ENCODE peak calls at places on chromosomes 11 and 22, in six cellular contexts. B, X, C, U, Z and D are unnamed samples. For H3K27me3, the result is how much of the 10 kb centered on the place peaks cover.

GRCh38 chr11:109033627-109034340 is 368.9 kb downstream of the DDX10 start:
- DNase-seq in C (no peak), B (no peak), X (peak), Z (no peak), U (no peak), D (no peak)

GRCh38 chr22:43967069-43967468 is 11.8 kb downstream of the SAMM50 start:
- DNase-seq in C (no peak), B (no peak), Z (no peak), X (no peak), U (no peak), D (no peak)

GRCh38 chr22:20572132-20572802 is 64.9 kb downstream of the MED15 start:
- DNase-seq in X (no peak), Z (no peak), U (no peak), C (peak), B (no peak), D (no peak)

GRCh38 chr22:39543095-39543494 is 10.5 kb upstream of the RPS19BP1 start:
- DNase-seq in X (no peak), B (no peak), Z (no peak), C (no peak), U (no peak), D (no peak)

GRCh38 chr11:125871391-125872137 is 15.9 kb upstream of the HYLS1 start:
- DNase-seq in U (peak), X (no peak), C (no peak), Z (no peak), B (no peak), D (no peak)

GRCh38 chr11:112058103-112058502 is 15.7 kb downstream of the PIH1D2 start:
- DNase-seq in C (no peak), Z (no peak), B (no peak), U (no peak), X (no peak), D (no peak)

GRCh38 chr11:29801561-29801960 is 215.3 kb downstream of the KCNA4 start:
- DNase-seq in B (no peak), Z (no peak), U (no peak), C (no peak), X (no peak), D (no peak)

GRCh38 chr22:46737105-46737975 is 712 bp downstream of the CERK start:
- DNase-seq in X (no peak), C (peak), Z (no peak), B (peak), U (no peak), D (no peak)

GRCh38 chr11:132347156-132348090 is 977.0 kb downstream of the NTM start:
- DNase-seq in C (no peak), X (no peak), B (no peak), Z (no peak), U (no peak), D (no peak)

GRCh38 chr22:17964153-17964552 is 60.2 kb downstream of the MICAL3 start:
- DNase-seq in C (peak), X (no peak), B (no peak), Z (no peak), U (no peak), D (no peak)

GRCh38 chr11:69141742-69142141 is 14.0 kb upstream of the SMIM38 start:
- DNase-seq in X (no peak), C (no peak), B (no peak), Z (no peak), U (no peak), D (no peak)

GRCh38 chr11:86301742-86302091 is 323 bp upstream of the HIKESHI start:
- DNase-seq in B (no peak), X (no peak), Z (no peak), U (no peak), C (no peak), D (no peak)

GRCh38 chr22:50738649-50739227 is 734 bp downstream of the ACR start:
- DNase-seq in C (peak), B (peak), X (no peak), U (no peak), Z (no peak), D (peak)

GRCh38 chr11:87870081-87870480 is 305.2 kb downstream of the RAB38 start:
- DNase-seq in U (no peak), C (no peak), Z (no peak), X (no peak), B (no peak), D (no peak)

GRCh38 chr11:106098893-106099553 is 21.6 kb downstream of the AASDHPPT start:
- DNase-seq in X (no peak), Z (no peak), U (no peak), B (no peak), C (no peak), D (no peak)

GRCh38 chr11:76763573-76764348 is 19.4 kb upstream of the TSKU start:
- DNase-seq in B (no peak), Z (no peak), X (no peak), U (no peak), C (peak), D (no peak)

GRCh38 chr11:128757886-128758612 is 64.2 kb downstream of the FLI1 start:
- DNase-seq in C (peak), U (no peak), Z (no peak), B (no peak), X (no peak), D (no peak)

GRCh38 chr22:39496131-39496838 is 5.8 kb upstream of the MIEF1 start:
- DNase-seq in Z (peak), C (peak), B (peak), X (no peak), U (peak), D (peak)

GRCh38 chr22:29152045-29152380 is 53.7 kb upstream of the EMID1 start:
- DNase-seq in Z (no peak), X (no peak), U (no peak), B (no peak), C (no peak), D (no peak)

GRCh38 chr22:42321908-42322561 is 51.6 kb upstream of the TCF20 start:
- DNase-seq in Z (no peak), X (no peak), C (no peak), U (no peak), B (no peak), D (no peak)

GRCh38 chr11:117587416-117587815 is 209.6 kb downstream of the DSCAML1 start:
- DNase-seq in C (no peak), X (no peak), B (no peak), U (no peak), Z (no peak), D (no peak)
- H3K27me3 ChIP-seq in C (under half), X (under half), B (under half), U (under half), Z (under half), D (under half)

GRCh38 chr11:73632996-73633395 is 13.4 kb upstream of the PLEKHB1 start:
- DNase-seq in U (no peak), Z (no peak), X (no peak), C (no peak), B (no peak), D (no peak)
- TF ChIP-seq CTCF in U (no peak), Z (no peak), X (no peak), C (no peak), B (no peak), D (no peak)

GRCh38 chr11:32333335-32333991 is 101.9 kb downstream of the WT1 start:
- DNase-seq in B (no peak), C (peak), U (peak), Z (peak), X (peak), D (peak)

GRCh38 chr11:32334822-32335221 is 100.5 kb downstream of the WT1 start:
- DNase-seq in C (no peak), B (no peak), X (no peak), U (no peak), Z (peak), D (no peak)

GRCh38 chr11:32331098-32331497 is 104.2 kb downstream of the WT1 start:
- DNase-seq in C (no peak), X (no peak), Z (no peak), B (no peak), U (no peak), D (no peak)

GRCh38 chr11:32332990-32333334 is 102.4 kb downstream of the WT1 start:
- DNase-seq in B (no peak), U (no peak), C (no peak), Z (no peak), X (no peak), D (no peak)

DNA sequence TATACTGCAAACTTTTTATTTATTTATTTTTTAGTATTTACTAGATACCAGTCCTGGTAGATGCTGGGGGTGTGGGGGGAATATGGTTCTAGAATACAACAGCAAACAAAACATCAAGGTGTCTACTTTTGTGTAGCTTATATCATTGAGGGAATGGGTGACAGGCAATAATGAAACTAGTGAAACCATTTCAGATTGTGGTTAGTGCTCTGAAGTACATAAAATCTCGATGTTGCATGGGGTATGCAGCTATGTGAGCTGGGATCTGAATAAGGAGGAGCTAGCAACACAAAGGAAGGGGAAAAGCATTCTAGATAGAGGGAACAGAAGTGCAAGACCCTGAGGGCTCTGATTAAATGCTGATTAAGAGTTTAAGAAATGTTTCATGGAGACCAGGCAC is 103.5 kb downstream of the WT1 start:
- DNase-seq in C (no peak), B (no peak), X (no peak), U (no peak), Z (no peak), D (no peak)
- H3K27me3 ChIP-seq in C (under half), B (under half), X (under half), U (under half), Z (under half), D (under half)

DNA sequence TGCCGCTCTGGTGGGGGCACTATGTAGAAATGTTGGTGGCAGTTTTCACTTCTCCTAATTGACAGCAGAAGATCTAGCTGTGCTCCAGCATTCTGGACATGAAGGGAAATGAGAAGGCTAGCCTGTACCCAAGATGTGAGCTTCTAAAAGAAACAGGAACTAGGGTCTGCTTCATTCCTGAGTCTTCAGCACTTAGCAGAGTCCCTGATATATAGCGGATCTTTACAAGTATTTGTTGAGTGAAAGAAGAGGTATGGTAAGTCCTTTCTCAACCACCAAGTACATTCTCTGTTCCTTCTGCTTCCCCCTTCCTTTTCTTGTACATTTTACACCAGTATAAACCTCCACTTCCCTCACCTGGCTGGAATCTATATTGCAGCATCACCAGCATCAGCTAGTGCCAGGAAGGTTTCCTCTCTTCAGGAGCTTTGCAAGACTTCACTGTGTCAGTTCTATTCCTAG is 408.3 kb upstream of the CADM1 start:
- DNase-seq in X (no peak), U (no peak), C (no peak), Z (no peak), B (no peak), D (no peak)
- TF ChIP-seq CTCF in X (peak), U (no peak), C (no peak), Z (no peak), B (peak), D (no peak)

DNA sequence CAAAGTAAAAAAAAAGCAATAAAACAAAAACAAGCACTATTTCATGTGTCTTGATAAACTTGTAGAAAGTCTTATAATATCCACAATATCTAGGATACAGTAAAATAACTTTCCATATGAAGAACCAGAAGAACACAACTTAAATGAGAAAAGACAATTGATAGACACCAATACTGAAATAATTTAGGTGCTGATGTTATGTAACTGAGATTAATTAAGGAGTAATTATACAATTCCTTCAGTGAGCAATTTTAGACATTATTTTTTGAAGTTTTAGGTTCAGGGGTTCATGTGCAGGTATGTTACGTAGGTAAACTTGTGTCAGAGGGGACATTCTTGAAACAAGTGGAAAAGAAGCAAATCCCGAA is 88.3 kb upstream of the VPREB1 start:
- DNase-seq in U (no peak), X (no peak), Z (no peak), C (no peak), B (no peak), D (no peak)
- H3K27me3 ChIP-seq in U (under half), X (under half), Z (under half), C (under half), B (under half), D (under half)

GRCh38 chr11:80502511-80502910 is 1061.7 kb upstream of the TENM4 start:
- DNase-seq in U (no peak), B (no peak), X (no peak), C (no peak), Z (no peak), D (no peak)
- TF ChIP-seq CTCF in U (no peak), B (no peak), X (no peak), C (no peak), Z (no peak), D (no peak)